ENCODE peak calls at places on chromosomes 12 and 14, in six cellular contexts. K is foreskin fibroblast, A is cardiac muscle cell, D is choroid plexus epithelial cell, X is mucosa of descending colon, I is AG09309. S is an unnamed sample.

GRCh38 chr12:104929926-104930325 is 28.2 kb downstream of the SLC41A2 start:
- DNase-seq in I (no peak), A (no peak), D (no peak), X (no peak), K (no peak), S (no peak)

GRCh38 chr12:53825246-53826081 is 73.7 kb upstream of the CISTR start:
- DNase-seq in K (peak; percentile 66), I (no peak), D (peak; percentile 21), A (no peak), X (no peak), S (no peak)

GRCh38 chr12:64109706-64110105 is 112.4 kb downstream of the KICS2 start:
- DNase-seq in D (no peak), I (no peak), A (no peak), K (no peak), X (no peak), S (no peak)

GRCh38 chr12:21818627-21819026 is 44.1 kb upstream of the KCNJ8 start:
- DNase-seq in I (peak; percentile 61), K (peak; percentile 44), A (no peak), D (peak; percentile 78), X (no peak), S (no peak)

GRCh38 chr14:24271134-24271833 is at the start of gene RABGGTA:
- DNase-seq in D (peak; percentile 90), X (peak; percentile 91), I (peak; percentile 46), A (peak; percentile 94), K (peak; percentile 95), S (peak; percentile 57)

GRCh38 chr12:121245031-121245430 is 35.1 kb downstream of the P2RX4 start:
- DNase-seq in K (no peak), D (no peak), X (no peak), I (no peak), A (no peak), S (no peak)

GRCh38 chr12:85866929-85867776 is 6.9 kb upstream of the NTS start:
- DNase-seq in D (peak; percentile 85), K (peak; percentile 77), X (peak; percentile 65), A (peak; percentile 59), I (peak; percentile 43), S (peak; percentile 11)

GRCh38 chr12:12267801-12268200 is 957 bp upstream of the LRP6 start:
- DNase-seq in X (peak; percentile 7), K (no peak), I (no peak), A (no peak), D (no peak), S (no peak)

GRCh38 chr12:94192506-94192905 is 44.1 kb downstream of the PLXNC1 start:
- DNase-seq in K (peak; percentile 63), A (no peak), X (no peak), I (no peak), D (no peak), S (no peak)

GRCh38 chr12:6265038-6265405 is 45.5 kb upstream of the PLEKHG6 start:
- DNase-seq in D (no peak), A (no peak), I (no peak), K (no peak), X (no peak), S (no peak)

GRCh38 chr12:6266431-6267006 is 44.0 kb upstream of the PLEKHG6 start:
- DNase-seq in X (no peak), K (no peak), I (no peak), A (no peak), D (no peak), S (no peak)

GRCh38 chr12:6268484-6269157 is 41.9 kb upstream of the PLEKHG6 start:
- DNase-seq in X (no peak), I (no peak), A (no peak), D (no peak), K (no peak), S (no peak)

GRCh38 chr12:6264402-6265037 is 46.0 kb upstream of the PLEKHG6 start:
- DNase-seq in A (no peak), I (no peak), X (peak; percentile 69), K (no peak), D (peak; percentile 49), S (no peak)

DNA sequence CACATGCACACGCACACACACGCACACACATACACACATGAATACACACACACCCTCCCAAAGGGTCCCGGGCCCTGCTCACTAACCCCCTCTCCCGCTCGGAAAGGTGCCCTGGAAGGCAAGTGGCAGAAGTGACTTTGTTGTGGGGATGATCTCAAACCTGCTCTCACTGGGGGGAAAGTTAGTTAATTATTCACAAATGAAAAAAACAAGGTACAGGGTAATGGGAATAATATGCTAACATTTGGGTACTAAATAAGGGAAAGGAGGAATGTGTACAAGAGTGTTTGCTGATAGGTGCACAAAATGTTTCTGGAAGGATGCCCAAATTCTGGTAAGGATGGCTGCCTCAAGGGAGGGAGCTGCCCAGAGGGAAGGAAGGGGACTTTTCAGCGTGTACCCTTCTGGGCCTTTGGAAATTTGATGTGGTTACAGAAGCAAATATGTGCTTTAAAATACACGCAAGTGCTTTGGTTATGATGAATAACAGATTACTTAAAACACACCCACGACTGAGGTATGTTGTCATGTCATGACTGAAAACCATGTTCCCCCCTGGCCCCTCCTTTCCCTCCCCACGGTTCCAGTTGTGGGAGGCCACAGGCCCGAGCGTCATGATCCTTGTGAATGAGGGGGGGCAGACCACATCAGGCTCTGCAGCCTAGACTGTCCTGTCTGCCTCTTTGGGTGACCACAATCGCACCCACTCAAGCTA is 43.3 kb upstream of the PLEKHG6 start:
- DNase-seq in I (peak; percentile 52), A (no peak), K (peak; percentile 57), D (no peak), X (no peak), S (no peak)
- TF ChIP-seq CTCF in I (peak; percentile 29), A (no peak), K (no peak), D (no peak), X (no peak), S (no peak)

DNA sequence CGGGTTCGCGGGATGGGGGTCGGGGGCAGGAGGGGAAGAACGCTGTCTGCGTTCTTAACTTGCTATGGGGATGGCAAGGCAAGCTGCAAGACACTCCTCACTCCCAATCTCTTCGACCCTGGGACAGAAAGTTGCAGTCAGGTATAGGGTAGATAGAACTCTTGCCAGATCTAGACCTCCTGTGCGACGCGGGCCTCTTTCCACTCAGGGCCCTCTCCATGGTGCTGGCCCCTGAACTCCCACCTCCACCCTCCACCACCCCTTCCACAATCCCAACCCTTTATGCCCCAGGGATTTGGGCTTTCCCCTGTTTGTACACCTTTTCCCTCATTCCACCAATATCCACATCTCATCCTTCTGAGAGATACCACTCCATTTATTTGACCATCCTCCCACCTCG is 812 bp downstream of the NABP2 start:
- DNase-seq in D (no peak), I (no peak), K (no peak), X (no peak), A (peak; percentile 45), S (no peak)
- H3K4me3 ChIP-seq in D (peak overlapping the region; percentile 80), I (peak overlapping the region; percentile 86), K (peak overlapping the region; percentile 72), X (no peak overlapping the region), A (no peak overlapping the region), S (peak overlapping the region; percentile 73)

GRCh38 chr14:72173038-72173720 is 240.9 kb downstream of the RGS6 start:
- DNase-seq in I (no peak), A (no peak), K (no peak), D (no peak), X (no peak), S (no peak)
- TF ChIP-seq CTCF in I (no peak), A (no peak), K (no peak), D (no peak), X (no peak), S (no peak)

DNA sequence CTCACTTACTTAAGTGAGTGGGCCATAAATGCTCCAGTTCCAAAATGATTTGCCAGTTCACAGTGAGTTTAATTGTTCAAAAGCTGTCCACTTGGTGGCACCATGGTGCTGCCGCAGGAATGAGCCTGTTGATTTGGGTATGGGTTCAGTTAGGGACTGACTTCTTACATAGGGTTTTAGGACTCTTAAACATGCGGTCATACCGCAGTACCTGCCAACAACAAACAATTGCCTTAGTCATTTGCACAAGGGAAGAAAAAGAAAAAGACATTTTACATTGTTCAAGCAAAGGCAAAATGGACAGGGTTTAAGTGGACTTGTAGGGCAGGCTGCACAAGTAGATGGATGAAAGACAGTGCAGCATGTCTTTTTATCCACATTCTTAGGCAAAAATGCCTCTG is 80.0 kb upstream of the DBX2 start:
- DNase-seq in K (peak; percentile 76), I (peak; percentile 14), A (peak; percentile 63), D (peak; percentile 73), X (peak; percentile 55), S (peak; percentile 56)
- H3K4me3 ChIP-seq in K (no peak overlapping the region), I (no peak overlapping the region), A (no peak overlapping the region), D (no peak overlapping the region), X (no peak overlapping the region), S (no peak overlapping the region)

GRCh38 chr12:130451001-130451930 is 113.6 kb downstream of the PIWIL1 start:
- DNase-seq in K (no peak), X (no peak), D (no peak), A (no peak), I (no peak), S (no peak)

GRCh38 chr12:130447655-130447965 is 109.9 kb downstream of the PIWIL1 start:
- DNase-seq in A (no peak), D (no peak), K (no peak), I (no peak), X (no peak), S (no peak)

GRCh38 chr12:130446846-130447654 is 109.4 kb downstream of the PIWIL1 start:
- DNase-seq in I (no peak), K (no peak), D (no peak), X (no peak), A (no peak), S (no peak)

GRCh38 chr12:130448044-130448821 is 110.5 kb downstream of the PIWIL1 start:
- DNase-seq in X (no peak), D (no peak), A (no peak), I (no peak), K (no peak), S (no peak)

DNA sequence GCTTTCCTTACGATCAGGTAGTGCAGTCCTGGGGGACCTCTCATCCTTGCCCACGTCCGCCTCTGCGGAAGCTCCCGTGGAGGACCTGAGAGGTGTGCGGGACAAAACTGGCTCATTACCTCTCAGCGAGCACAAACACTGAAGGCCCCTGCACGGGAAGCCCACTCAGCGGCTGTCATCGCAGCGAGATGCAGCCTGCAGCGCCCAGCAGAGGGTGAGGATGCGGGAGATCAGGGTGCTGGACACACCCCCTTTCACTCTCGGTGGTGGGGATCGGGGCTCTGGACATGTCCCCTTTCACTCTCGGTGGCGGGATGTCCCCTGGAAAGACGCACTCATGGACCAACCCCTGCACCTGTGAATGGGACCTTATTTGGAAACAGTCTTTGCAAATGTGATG is 111.6 kb downstream of the PIWIL1 start:
- DNase-seq in K (no peak), D (no peak), A (no peak), X (no peak), I (no peak), S (no peak)
- TF ChIP-seq CTCF in K (no peak), D (no peak), A (no peak), X (no peak), I (no peak), S (no peak)

DNA sequence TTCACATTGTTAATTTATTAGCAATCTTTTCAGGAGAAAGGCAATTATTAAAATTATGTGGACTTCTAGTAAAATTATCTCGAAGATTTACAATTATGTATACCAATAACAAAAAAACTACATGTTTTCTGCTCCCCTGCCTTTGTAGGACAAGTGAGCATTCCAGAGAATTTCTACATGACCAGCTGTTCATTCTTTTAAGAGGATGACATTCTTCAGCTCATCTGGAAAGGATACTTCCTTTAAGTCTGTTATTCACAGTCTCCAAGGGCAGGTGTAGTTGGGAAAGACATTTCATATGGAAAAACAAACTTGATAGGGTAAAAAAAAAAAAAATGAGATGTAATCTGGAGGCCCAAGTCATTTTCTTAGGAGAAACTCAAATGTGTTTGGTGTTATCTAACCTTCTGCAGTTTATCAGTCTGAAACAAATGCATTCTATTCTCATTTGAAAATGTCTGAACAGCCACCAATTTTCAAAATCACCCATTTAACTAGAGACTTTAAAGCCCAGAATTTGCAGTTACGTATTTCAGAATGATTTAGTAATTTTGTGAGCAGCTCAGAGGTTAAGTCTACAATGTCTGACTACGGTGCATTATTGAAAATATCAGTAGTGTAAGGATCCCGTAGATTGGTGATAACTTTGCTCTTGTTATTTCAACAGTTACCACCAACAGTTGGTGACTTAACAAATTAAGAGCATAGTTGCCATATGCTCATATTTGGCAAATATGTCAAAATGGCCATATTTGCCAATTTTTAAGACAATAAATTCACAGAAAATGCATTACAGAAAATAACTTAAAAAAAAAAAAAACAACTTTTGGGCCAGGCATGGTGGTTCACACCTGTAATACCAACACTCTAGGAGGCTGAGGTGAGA is 1.8 kb upstream of the PHLDA1 start:
- DNase-seq in A (no peak), K (peak; percentile 58), I (no peak), D (peak; percentile 69), X (no peak), S (no peak)
- H3K4me3 ChIP-seq in A (no peak overlapping the region), K (peak overlapping the region; percentile 93), I (no peak overlapping the region), D (peak overlapping the region; percentile 97), X (no peak overlapping the region), S (peak overlapping the region; percentile 95)

S was measured in HFF-Myc.